ENCODE peak calls at places on chromosome 10, in five cellular contexts. A, Q, M, G and D are unnamed samples.

GRCh38 chr10:6394084-6394483 is 186.0 kb downstream of the PRKCQ start:
- DNase-seq in A (no peak), Q (no peak), M (no peak), G (no peak), D (no peak)

GRCh38 chr10:54262726-54263125 is 538.3 kb downstream of the PCDH15 start:
- DNase-seq in A (no peak), Q (no peak), M (no peak), G (no peak), D (no peak)

GRCh38 chr10:71713135-71714040 is 6.2 kb downstream of the C10orf105 start:
- DNase-seq in A (peak), Q (peak), M (peak), G (peak), D (peak)

GRCh38 chr10:132225073-132225848 is 38.5 kb downstream of the DPYSL4 start:
- DNase-seq in A (no peak), Q (no peak), M (no peak), G (no peak), D (no peak)

GRCh38 chr10:69045441-69046300 is 42.2 kb upstream of the SRGN start:
- DNase-seq in A (no peak), Q (no peak), M (no peak), G (no peak), D (no peak)

GRCh38 chr10:6385683-6386082 is 183.0 kb downstream of the PFKFB3 start:
- DNase-seq in A (no peak), Q (no peak), M (no peak), G (no peak), D (no peak)

GRCh38 chr10:35504132-35504531 is 101.0 kb upstream of the GJD4 start:
- DNase-seq in A (no peak), Q (no peak), M (no peak), G (no peak), D (no peak)

GRCh38 chr10:5587151-5588079 is 62.7 kb downstream of the CALML3 start:
- DNase-seq in A (no peak), Q (no peak), M (no peak), G (no peak), D (no peak)

GRCh38 chr10:79022565-79023488 is 45.9 kb upstream of the ZMIZ1 start:
- DNase-seq in A (peak), Q (no peak), M (peak), G (no peak), D (no peak)

GRCh38 chr10:15518256-15518655 is 147.2 kb upstream of the FAM171A1 start:
- DNase-seq in A (no peak), Q (no peak), M (peak), G (no peak), D (no peak)

GRCh38 chr10:125343118-125343752 is 182.9 kb upstream of the CTBP2 start:
- DNase-seq in A (no peak), Q (no peak), M (peak), G (no peak), D (no peak)

GRCh38 chr10:44258460-44259089 is 126.3 kb downstream of the CXCL12 start:
- DNase-seq in A (no peak), Q (no peak), M (no peak), G (no peak), D (no peak)

GRCh38 chr10:34449836-34450235 is 365.3 kb downstream of the PARD3 start:
- DNase-seq in A (no peak), Q (no peak), M (no peak), G (no peak), D (no peak)

GRCh38 chr10:68586622-68587325 is 26.6 kb downstream of the TET1 start:
- DNase-seq in A (no peak), Q (no peak), M (no peak), G (no peak), D (no peak)

GRCh38 chr10:47329905-47330304 is 7.7 kb downstream of the GDF2 start:
- DNase-seq in A (no peak), Q (no peak), M (no peak), G (no peak), D (no peak)

GRCh38 chr10:93915603-93916002 is 21.8 kb downstream of the SLC35G1 start:
- DNase-seq in A (no peak), Q (no peak), M (no peak), G (no peak), D (no peak)

GRCh38 chr10:124996127-124996853 is 54.4 kb downstream of the ZRANB1 start:
- DNase-seq in A (no peak), Q (no peak), M (no peak), G (no peak), D (peak)

GRCh38 chr10:96556003-96556402 is 30.8 kb downstream of the TM9SF3 start:
- DNase-seq in A (no peak), Q (no peak), M (no peak), G (no peak), D (no peak)

GRCh38 chr10:77965294-77965693 is 38.7 kb upstream of the DLG5 start:
- DNase-seq in A (no peak), Q (no peak), M (peak), G (no peak), D (no peak)

GRCh38 chr10:131937832-131938231 is 37.0 kb downstream of the PPP2R2D start:
- DNase-seq in A (no peak), Q (no peak), M (no peak), G (no peak), D (no peak)

GRCh38 chr10:80485410-80486135 is 31.5 kb downstream of the TSPAN14 start:
- DNase-seq in A (no peak), Q (no peak), M (no peak), G (no peak), D (no peak)
- H3K27ac ChIP-seq in A (no peak), Q (peak), M (peak), G (no peak), D (peak)

GRCh38 chr10:22334414-22335203 is 10.7 kb upstream of the SPAG6 start:
- DNase-seq in A (peak), Q (no peak), M (no peak), G (no peak), D (no peak)
- H3K4me3 ChIP-seq in A (peak), Q (peak), M (no peak), G (peak), D (peak)

GRCh38 chr10:58818889-58819288 is 306.2 kb downstream of the BICC1 start:
- DNase-seq in A (no peak), Q (no peak), M (peak), G (no peak), D (no peak)
- H3K27ac ChIP-seq in A (no peak), Q (no peak), M (no peak), G (no peak), D (no peak)

DNA sequence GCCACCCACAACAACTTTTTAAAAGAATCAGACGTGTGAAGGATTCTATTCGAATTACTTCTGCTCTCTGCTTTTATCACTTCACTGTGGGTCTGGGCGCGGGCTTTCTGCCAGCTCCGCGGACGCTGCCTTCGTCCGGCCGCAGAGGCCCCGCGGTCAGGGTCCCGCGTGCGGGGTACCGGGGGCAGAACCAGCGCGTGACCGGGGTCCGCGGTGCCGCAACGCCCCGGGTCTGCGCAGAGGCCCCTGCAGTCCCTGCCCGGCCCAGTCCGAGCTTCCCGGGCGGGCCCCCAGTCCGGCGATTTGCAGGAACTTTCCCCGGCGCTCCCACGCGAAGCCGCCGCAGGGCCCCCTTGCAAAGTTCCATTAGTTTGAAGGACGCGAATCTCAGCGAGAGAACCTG is 461 bp upstream of the HTRA1 start:
- DNase-seq in A (no peak), Q (no peak), M (no peak), G (no peak), D (no peak)
- H3K4me3 ChIP-seq in A (peak), Q (peak), M (peak), G (peak), D (peak)

GRCh38 chr10:9625266-9625776 is 1392.4 kb upstream of the CELF2 start:
- DNase-seq in A (no peak), Q (no peak), M (no peak), G (no peak), D (no peak)
- H3K27ac ChIP-seq in A (no peak), Q (no peak), M (no peak), G (no peak), D (no peak)

DNA sequence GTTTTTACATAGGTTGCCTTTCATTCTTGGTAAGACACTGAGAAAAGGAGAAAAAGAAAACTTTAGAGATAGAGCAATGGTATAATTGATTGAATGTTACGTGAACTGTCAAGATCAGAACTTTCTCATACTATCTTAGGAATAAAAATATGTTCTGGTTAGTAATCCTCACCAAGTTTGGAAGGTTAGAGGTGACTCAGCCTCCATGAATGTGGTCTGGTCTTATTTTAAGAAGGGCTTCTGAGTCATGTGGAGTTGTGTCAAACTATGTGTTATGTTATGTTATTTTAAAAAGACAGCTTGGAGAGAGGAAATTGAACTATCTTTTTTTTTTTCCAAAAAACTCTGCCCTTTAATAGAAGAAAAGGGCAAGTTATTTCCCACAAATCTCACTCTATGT is 458.6 kb upstream of the KLF6 start:
- DNase-seq in A (no peak), Q (no peak), M (peak), G (no peak), D (no peak)
- H3K4me3 ChIP-seq in A (peak), Q (no peak), M (peak), G (no peak), D (no peak)

GRCh38 chr10:86216886-86217285 is 149.7 kb downstream of the GRID1 start:
- DNase-seq in A (no peak), Q (no peak), M (no peak), G (no peak), D (no peak)

GRCh38 chr10:86213148-86213547 is 153.4 kb downstream of the GRID1 start:
- DNase-seq in A (no peak), Q (no peak), M (no peak), G (no peak), D (no peak)

GRCh38 chr10:86215712-86216111 is 150.9 kb downstream of the GRID1 start:
- DNase-seq in A (no peak), Q (no peak), M (no peak), G (no peak), D (no peak)

GRCh38 chr10:86217386-86218080 is 149.1 kb downstream of the GRID1 start:
- DNase-seq in A (no peak), Q (peak), M (no peak), G (no peak), D (no peak)

DNA sequence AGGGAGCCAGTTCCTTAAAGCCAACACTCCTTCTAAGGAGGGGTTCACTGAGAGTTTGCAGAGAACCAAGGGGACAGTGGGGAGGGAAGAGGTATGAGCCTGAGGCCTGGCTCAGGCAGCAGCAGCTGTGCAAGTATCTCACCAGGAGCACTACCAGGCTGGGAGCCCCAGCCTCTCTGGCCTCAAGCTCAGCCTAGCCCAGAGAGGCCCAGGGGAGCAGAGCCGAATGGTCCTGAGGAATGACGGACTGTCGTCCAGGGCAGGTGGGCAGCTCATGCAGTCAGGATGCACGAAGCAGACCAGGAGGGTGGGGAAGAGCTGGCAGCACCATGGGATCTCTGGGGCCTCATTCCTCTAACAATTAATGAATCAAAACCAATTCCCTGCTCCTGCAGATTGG is 151.6 kb downstream of the GRID1 start:
- DNase-seq in A (no peak), Q (no peak), M (no peak), G (no peak), D (no peak)
- H3K27ac ChIP-seq in A (no peak), Q (no peak), M (no peak), G (no peak), D (no peak)